ENCODE peak calls at places on chromosomes 1 and 21, in four cellular contexts. F is RWPE1, L is IMR-90, Q is osteoblast. Y is an unnamed sample.

GRCh38 chr1:1212780-1213152 is 1.2 kb downstream of the TNFRSF4 start:
- DNase-seq in F (no peak), L (peak), Q (peak), Y (no peak)

GRCh38 chr1:177170756-177171535 is at the start of gene BRINP2:
- DNase-seq in F (peak), L (peak), Q (peak), Y (peak)

GRCh38 chr1:104921552-104921951 is 1171.9 kb downstream of the AMY1C start:
- DNase-seq in F (peak), L (no peak), Q (no peak), Y (peak)

GRCh38 chr1:93758842-93759515 is 77.3 kb upstream of the BCAR3 start:
- DNase-seq in F (no peak), L (peak), Q (peak), Y (peak)

GRCh38 chr1:226764533-226764932 is 25.5 kb upstream of the ITPKB start:
- DNase-seq in F (no peak), L (no peak), Q (no peak), Y (no peak)

GRCh38 chr1:223233019-223233409 is 90.0 kb upstream of the TLR5 start:
- DNase-seq in F (no peak), L (no peak), Q (peak), Y (no peak)

GRCh38 chr1:116273042-116273783 is 99.8 kb upstream of the ATP1A1 start:
- DNase-seq in F (no peak), L (no peak), Q (no peak), Y (peak)

GRCh38 chr1:162892916-162893714 is 32.1 kb upstream of the CCDC190 start:
- DNase-seq in F (no peak), L (peak), Q (no peak), Y (peak)

GRCh38 chr1:43447891-43448708 is 5.6 kb downstream of the HYI start:
- DNase-seq in F (no peak), L (no peak), Q (no peak), Y (no peak)

GRCh38 chr1:94014635-94015488 is 105.6 kb upstream of the GCLM start:
- DNase-seq in F (no peak), L (peak), Q (peak), Y (peak)

GRCh38 chr1:43325381-43325780 is 12.2 kb upstream of the MPL start:
- DNase-seq in F (no peak), L (no peak), Q (no peak), Y (no peak)

GRCh38 chr1:156814571-156815260 is 1.9 kb downstream of the SH2D2A start:
- DNase-seq in F (peak), L (no peak), Q (no peak), Y (peak)

GRCh38 chr21:18832950-18833349 is 429.4 kb upstream of the TMPRSS15 start:
- DNase-seq in F (peak), L (no peak), Q (no peak), Y (peak)

GRCh38 chr1:100443739-100444571 is 91.6 kb downstream of the CDC14A start:
- DNase-seq in F (no peak), L (peak), Q (no peak), Y (no peak)

GRCh38 chr1:74512516-74512915 is at the start of gene LRRC53:
- DNase-seq in F (no peak), L (no peak), Q (no peak), Y (no peak)

GRCh38 chr1:59204001-59204400 is 92.9 kb upstream of the FGGY start:
- DNase-seq in F (no peak), L (peak), Q (no peak), Y (no peak)

GRCh38 chr1:55168353-55168752 is 46.8 kb downstream of the USP24 start:
- DNase-seq in F (no peak), L (no peak), Q (no peak), Y (no peak)

GRCh38 chr1:151003175-151003574 is 3.5 kb downstream of the MINDY1 start:
- DNase-seq in F (no peak), L (no peak), Q (no peak), Y (no peak)

GRCh38 chr1:88175631-88176226 is 508.3 kb upstream of the PKN2 start:
- DNase-seq in F (no peak), L (peak), Q (no peak), Y (peak)

GRCh38 chr21:26719750-26720149 is 125.5 kb downstream of the ADAMTS1 start:
- DNase-seq in F (no peak), L (no peak), Q (peak), Y (no peak)

GRCh38 chr1:169525391-169525790 is 39.6 kb upstream of the SLC19A2 start:
- DNase-seq in F (no peak), L (no peak), Q (no peak), Y (no peak)

GRCh38 chr21:42337830-42338729 is 12.7 kb downstream of the TFF2 start:
- DNase-seq in F (peak), L (peak), Q (no peak), Y (peak)

GRCh38 chr1:155113450-155113985 is 14.2 kb upstream of the EFNA1 start:
- DNase-seq in F (no peak), L (no peak), Q (no peak), Y (no peak)

GRCh38 chr1:90339822-90340221 is 344.9 kb downstream of the ZNF326 start:
- DNase-seq in F (no peak), L (no peak), Q (no peak), Y (no peak)

GRCh38 chr1:225651376-225651871 is 1.5 kb downstream of the ENAH start:
- DNase-seq in F (peak), L (peak), Q (peak), Y (peak)

GRCh38 chr1:212559929-212560328 is 48.6 kb upstream of the ATF3 start:
- DNase-seq in F (no peak), L (no peak), Q (no peak), Y (no peak)

GRCh38 chr1:182217071-182217470 is 155.6 kb upstream of the ZNF648 start:
- DNase-seq in F (peak), L (peak), Q (no peak), Y (peak)

GRCh38 chr1:179816196-179816960 is 61.2 kb downstream of the TOR1AIP2 start:
- DNase-seq in F (no peak), L (peak), Q (peak), Y (no peak)

GRCh38 chr1:206776239-206776638 is 3.9 kb upstream of the IL10 start:
- DNase-seq in F (no peak), L (no peak), Q (peak), Y (peak)

GRCh38 chr1:59898927-59899326 is 27.6 kb downstream of the CYP2J2 start:
- DNase-seq in F (no peak), L (no peak), Q (no peak), Y (peak)

GRCh38 chr1:76198452-76198851 is 123.9 kb downstream of the ST6GALNAC3 start:
- DNase-seq in F (no peak), L (no peak), Q (no peak), Y (no peak)

GRCh38 chr1:230070321-230071208 is 3.5 kb downstream of the GALNT2 start:
- DNase-seq in F (no peak), L (no peak), Q (no peak), Y (no peak)

GRCh38 chr1:230067441-230067870 is 418 bp downstream of the GALNT2 start:
- DNase-seq in F (peak), L (no peak), Q (peak), Y (peak)

GRCh38 chr1:230067871-230068814 is 1.1 kb downstream of the GALNT2 start:
- DNase-seq in F (peak), L (no peak), Q (peak), Y (peak)

GRCh38 chr1:230069813-230070212 is 2.8 kb downstream of the GALNT2 start:
- DNase-seq in F (peak), L (no peak), Q (no peak), Y (peak)

DNA sequence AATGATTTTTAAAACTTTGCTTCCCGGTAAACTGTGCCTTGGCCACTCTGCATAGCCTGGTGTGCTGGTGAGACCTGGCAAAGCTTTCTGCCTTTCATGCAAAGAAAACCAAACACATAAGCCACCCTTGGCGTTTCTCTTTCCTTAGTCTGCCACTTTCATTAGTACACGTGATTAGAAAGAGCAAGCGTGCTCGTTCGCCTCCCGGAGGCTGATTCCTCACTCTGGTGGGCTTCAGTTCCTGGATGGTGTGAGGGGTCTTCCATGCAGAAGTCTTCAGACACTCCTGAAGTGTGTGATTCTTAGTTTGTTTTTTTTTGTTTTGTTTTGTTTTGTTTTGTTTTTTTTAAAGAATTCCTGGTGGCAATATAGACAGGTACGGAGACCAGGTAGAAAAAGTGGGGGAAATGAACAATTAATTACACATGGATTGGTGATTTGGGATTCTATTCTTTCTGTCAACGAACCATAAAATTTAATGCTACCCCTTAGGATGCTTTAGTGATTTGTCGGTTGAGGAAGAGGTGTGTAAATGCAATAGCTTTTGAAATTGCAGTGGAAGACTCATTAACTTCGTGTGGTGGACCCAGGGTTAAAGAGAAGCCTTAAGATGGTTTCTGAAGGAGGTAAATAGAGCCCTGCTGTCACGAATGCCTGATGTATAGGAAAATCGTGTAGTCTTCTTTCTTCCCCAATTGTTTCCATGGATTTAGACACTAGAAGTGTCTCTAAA is 2.1 kb downstream of the GALNT2 start:
- DNase-seq in F (peak), L (no peak), Q (peak), Y (peak)
- TF ChIP-seq CTCF in F (no peak), L (no peak), Q (no peak), Y (no peak)

GRCh38 chr1:38071530-38072266 is 25.1 kb upstream of the POU3F1 start:
- DNase-seq in F (no peak), L (peak), Q (peak), Y (peak)
- TF ChIP-seq CTCF in F (no peak), L (peak), Q (peak), Y (peak)

GRCh38 chr1:18528616-18529015 is 47.9 kb downstream of the KLHDC7A start:
- DNase-seq in F (no peak), L (no peak), Q (no peak), Y (no peak)

GRCh38 chr1:18531503-18531845 is 50.7 kb downstream of the KLHDC7A start:
- DNase-seq in F (no peak), L (no peak), Q (no peak), Y (no peak)

GRCh38 chr1:18532390-18533170 is 51.9 kb downstream of the KLHDC7A start:
- DNase-seq in F (no peak), L (no peak), Q (no peak), Y (no peak)

GRCh38 chr1:18529714-18530113 is 49.0 kb downstream of the KLHDC7A start:
- DNase-seq in F (no peak), L (no peak), Q (no peak), Y (no peak)

GRCh38 chr1:18530567-18531502 is 50.1 kb downstream of the KLHDC7A start:
- DNase-seq in F (no peak), L (no peak), Q (no peak), Y (no peak)
- TF ChIP-seq CTCF in F (no peak), L (no peak), Q (no peak), Y (no peak)

GRCh38 chr21:45407629-45408247 is 2.8 kb downstream of the COL18A1 start:
- DNase-seq in F (no peak), L (no peak), Q (no peak), Y (peak)
- TF ChIP-seq CTCF in F (no peak), L (no peak), Q (no peak), Y (no peak)

DNA sequence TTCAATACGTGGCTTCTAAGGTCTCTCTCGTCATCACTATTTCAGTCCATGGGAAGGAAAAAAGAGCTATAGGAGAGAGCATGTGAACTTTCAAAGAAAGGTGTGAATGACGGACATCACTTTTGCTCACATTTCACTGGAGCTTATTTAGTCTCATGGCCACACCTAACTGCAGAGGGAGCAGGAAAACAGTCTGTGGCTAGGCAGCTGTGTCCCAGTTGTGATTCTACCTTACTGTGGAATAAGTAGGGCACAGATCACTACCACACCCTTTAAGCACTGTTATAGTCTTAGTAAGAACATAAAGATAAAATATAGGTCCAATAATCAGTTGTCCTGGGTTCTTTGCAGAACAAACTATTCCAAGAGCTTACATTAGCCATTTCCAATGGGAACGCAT is 192.9 kb downstream of the NRIP1 start:
- DNase-seq in F (no peak), L (no peak), Q (no peak), Y (no peak)
- TF ChIP-seq CTCF in F (no peak), L (no peak), Q (no peak), Y (no peak)

GRCh38 chr1:31581821-31582810 is 5.8 kb downstream of the TINAGL1 start:
- DNase-seq in F (no peak), L (no peak), Q (peak), Y (peak)

GRCh38 chr1:31580513-31580870 is 4.2 kb downstream of the TINAGL1 start:
- DNase-seq in F (no peak), L (peak), Q (peak), Y (no peak)

GRCh38 chr1:31583082-31583994 is 7.0 kb downstream of the TINAGL1 start:
- DNase-seq in F (no peak), L (no peak), Q (peak), Y (no peak)

GRCh38 chr1:31579374-31579773 is 3.1 kb downstream of the TINAGL1 start:
- DNase-seq in F (no peak), L (no peak), Q (peak), Y (no peak)

DNA sequence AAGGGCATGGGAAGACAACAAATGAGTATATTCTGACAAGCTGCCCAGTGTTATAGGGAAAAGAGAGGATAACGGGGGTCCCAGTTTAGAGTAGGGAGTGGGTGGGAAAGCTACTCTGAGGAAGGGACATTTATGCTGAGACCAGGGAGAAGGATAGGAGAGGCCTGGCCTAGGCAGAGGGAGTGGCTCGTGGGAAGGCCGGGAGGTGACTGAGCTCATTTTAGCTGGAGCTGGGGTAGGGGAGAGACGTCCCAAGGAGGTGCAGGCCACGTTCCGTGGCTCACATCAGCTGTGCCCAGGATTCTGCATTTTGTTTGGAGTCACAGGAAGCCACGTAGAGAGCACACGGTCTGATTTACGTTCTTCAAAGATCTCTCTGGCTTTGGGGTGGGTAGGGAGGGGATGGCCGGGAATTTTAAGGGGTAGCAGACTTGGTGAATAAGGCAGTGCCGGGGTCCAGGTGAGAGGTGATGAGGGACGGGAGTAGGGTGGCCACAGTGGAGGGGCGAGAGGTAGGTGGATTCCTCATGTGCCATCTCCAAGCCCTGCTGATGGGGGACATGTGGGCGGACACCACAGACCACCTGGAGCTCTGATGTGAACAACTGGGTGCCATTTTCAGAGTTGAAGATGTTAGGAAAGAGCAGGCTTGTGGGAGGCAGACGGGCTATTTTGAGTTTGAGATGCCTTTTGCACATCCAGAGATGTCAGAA is 4.7 kb downstream of the TINAGL1 start:
- DNase-seq in F (no peak), L (no peak), Q (peak), Y (no peak)
- TF ChIP-seq CTCF in F (no peak), L (no peak), Q (no peak), Y (no peak)

GRCh38 chr1:229114781-229115417 is 156.0 kb upstream of the RAB4A start:
- DNase-seq in F (no peak), L (peak), Q (no peak), Y (no peak)

GRCh38 chr1:229112832-229113548 is 157.9 kb upstream of the RAB4A start:
- DNase-seq in F (no peak), L (no peak), Q (no peak), Y (no peak)

GRCh38 chr1:229111703-229112319 is 159.1 kb upstream of the RAB4A start:
- DNase-seq in F (no peak), L (peak), Q (no peak), Y (no peak)

GRCh38 chr1:229116114-229116513 is 154.8 kb upstream of the RAB4A start:
- DNase-seq in F (no peak), L (peak), Q (no peak), Y (no peak)

DNA sequence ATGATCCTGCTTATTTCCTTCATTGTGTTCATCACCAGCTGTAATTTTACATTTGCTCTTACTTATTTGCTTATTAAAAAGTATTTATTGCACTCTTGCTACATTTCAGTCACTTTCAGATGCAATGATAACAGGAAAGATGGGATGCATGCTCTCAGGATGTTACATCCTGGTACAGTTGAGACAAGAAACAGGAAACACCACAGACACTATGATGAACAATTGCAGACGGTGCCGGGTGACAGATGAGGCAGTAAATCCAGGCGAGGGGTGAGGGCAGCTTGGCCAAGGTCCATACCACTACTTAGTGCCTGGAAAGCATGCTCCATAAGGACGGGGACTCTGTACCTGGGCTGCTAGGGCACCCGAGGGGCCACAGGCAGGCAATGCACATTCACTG is 156.6 kb upstream of the RAB4A start:
- DNase-seq in F (no peak), L (no peak), Q (no peak), Y (no peak)
- TF ChIP-seq CTCF in F (no peak), L (no peak), Q (no peak), Y (no peak)

Y was measured in epithelial cell of esophagus.